ENCODE peak calls at places on chromosomes 11 and 22, in four cellular contexts. C is A549, Z is IMR-90, A is HepG2. X is an unnamed sample.

GRCh38 chr11:44319170-44319551 is 9.2 kb upstream of the ALX4 start:
- DNase-seq in C (no peak), A (no peak), Z (no peak), X (no peak)

GRCh38 chr11:27357250-27357649 is 5.8 kb downstream of the CCDC34 start:
- DNase-seq in Z (no peak), A (no peak), C (no peak), X (no peak)

GRCh38 chr11:118265954-118266353 is 1.9 kb upstream of the MPZL2 start:
- DNase-seq in C (no peak), A (no peak), Z (no peak), X (no peak)

GRCh38 chr11:120564573-120565301 is 53.2 kb downstream of the GRIK4 start:
- DNase-seq in A (no peak), Z (peak; percentile 75), C (no peak), X (no peak)

GRCh38 chr11:28673687-28674431 is 565.7 kb downstream of the METTL15 start:
- DNase-seq in A (no peak), Z (peak; percentile 13), C (no peak), X (no peak)

GRCh38 chr11:44725016-44725651 is 1.6 kb upstream of the TSPAN18 start:
- DNase-seq in A (no peak), Z (no peak), C (no peak), X (no peak)

GRCh38 chr11:111532365-111532709 is 8.2 kb upstream of the LAYN start:
- DNase-seq in C (no peak), A (no peak), Z (no peak), X (no peak)

GRCh38 chr11:69662021-69662698 is 13.0 kb downstream of the LTO1 start:
- DNase-seq in C (no peak), A (no peak), Z (no peak), X (no peak)

GRCh38 chr11:1219836-1220810 is 2.7 kb upstream of the MUC5B start:
- DNase-seq in A (peak; percentile 69), C (peak; percentile 84), Z (no peak), X (no peak)

GRCh38 chr22:28903080-28903479 is 19.7 kb downstream of the ZNRF3 start:
- DNase-seq in Z (no peak), A (no peak), C (no peak), X (no peak)

GRCh38 chr11:124716596-124716995 is 23.1 kb upstream of the NRGN start:
- DNase-seq in Z (peak; percentile 27), A (no peak), C (no peak), X (no peak)

GRCh38 chr11:10326080-10326964 is 21.4 kb downstream of the ADM start:
- DNase-seq in C (peak; percentile 90), A (peak; percentile 98), Z (no peak), X (no peak)

GRCh38 chr22:49011769-49012598 is 815.7 kb downstream of the BRD1 start:
- DNase-seq in C (no peak), Z (no peak), A (no peak), X (no peak)

GRCh38 chr11:3139086-3139440 is 26.0 kb downstream of the OSBPL5 start:
- DNase-seq in A (no peak), C (no peak), Z (no peak), X (no peak)

GRCh38 chr11:69636870-69637600 is 3.9 kb upstream of the CCND1 start:
- DNase-seq in C (no peak), Z (no peak), A (no peak), X (no peak)

GRCh38 chr11:70788247-70789022 is 390.1 kb downstream of the CTTN start:
- DNase-seq in C (peak; percentile 74), Z (peak; percentile 89), A (no peak), X (peak; percentile 44)

GRCh38 chr11:12084191-12084717 is 26.1 kb upstream of the MICAL2 start:
- DNase-seq in C (no peak), Z (no peak), A (no peak), X (no peak)

GRCh38 chr22:27331526-27332281 is 469.9 kb downstream of the MN1 start:
- DNase-seq in Z (peak; percentile 27), C (peak; percentile 66), A (peak; percentile 6), X (no peak)

GRCh38 chr22:40250608-40251007 is 72.9 kb downstream of the TNRC6B start:
- DNase-seq in C (no peak), Z (no peak), A (no peak), X (no peak)

GRCh38 chr11:2442554-2442953 is 1.8 kb downstream of the TRPM5 start:
- DNase-seq in Z (no peak), C (no peak), A (no peak), X (no peak)

GRCh38 chr11:122342089-122342749 is 226.2 kb upstream of the BLID start:
- DNase-seq in Z (peak; percentile 25), C (peak; percentile 5), A (no peak), X (no peak)

GRCh38 chr11:134206185-134206584 is 17.6 kb downstream of the NCAPD3 start:
- DNase-seq in C (no peak), Z (no peak), A (no peak), X (no peak)

GRCh38 chr11:9765320-9766101 is 101.6 kb downstream of the SWAP70 start:
- DNase-seq in Z (peak; percentile 95), A (peak; percentile 92), C (no peak), X (no peak)

GRCh38 chr11:133168016-133168415 is 364.3 kb downstream of the OPCML start:
- DNase-seq in A (no peak), C (no peak), Z (no peak), X (no peak)
- TF ChIP-seq MAZ in A (no peak), C (no peak), Z (no peak), X (no peak)

DNA sequence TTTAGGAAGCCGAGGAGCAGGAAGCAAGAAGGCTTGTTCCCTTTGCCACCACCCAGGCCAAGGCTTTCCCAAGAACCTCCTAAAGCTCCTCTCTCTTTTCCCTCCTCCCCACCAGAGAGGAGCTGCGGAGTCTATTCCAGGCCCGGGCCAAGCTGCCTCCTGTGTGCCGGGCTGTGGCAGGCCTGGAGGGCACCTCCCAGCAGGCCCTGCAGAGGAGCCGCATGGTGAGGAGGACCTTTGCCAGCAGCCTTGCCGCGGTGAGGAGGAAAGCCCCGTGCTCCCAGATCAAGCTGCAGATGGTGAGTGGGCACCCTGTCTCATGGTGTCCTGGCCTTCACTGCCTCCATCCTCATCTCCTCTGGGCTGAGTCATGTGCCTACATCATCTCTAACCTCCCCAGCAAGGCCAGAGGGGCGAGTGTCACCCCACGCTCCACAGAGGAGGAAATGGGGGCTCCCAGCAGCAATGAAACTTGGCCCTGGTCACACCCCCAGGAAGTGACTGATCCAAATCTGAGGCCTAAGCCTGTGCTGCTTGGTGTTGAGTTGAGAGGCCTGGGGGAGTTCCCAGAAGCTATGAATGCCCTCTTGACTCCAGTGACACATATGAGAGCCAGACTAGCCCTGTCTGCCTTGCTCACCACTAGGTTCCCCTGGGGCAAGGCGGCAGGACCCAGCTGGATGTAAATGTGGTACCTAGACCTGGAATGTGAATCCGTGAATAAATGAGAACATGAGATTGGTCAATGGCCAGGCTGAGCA is 104.2 kb downstream of the MYO18B start:
- DNase-seq in C (no peak), Z (no peak), A (no peak), X (peak; percentile 33)
- TF ChIP-seq MAZ in C (no peak), Z (no peak), A (no peak), X (no peak)

DNA sequence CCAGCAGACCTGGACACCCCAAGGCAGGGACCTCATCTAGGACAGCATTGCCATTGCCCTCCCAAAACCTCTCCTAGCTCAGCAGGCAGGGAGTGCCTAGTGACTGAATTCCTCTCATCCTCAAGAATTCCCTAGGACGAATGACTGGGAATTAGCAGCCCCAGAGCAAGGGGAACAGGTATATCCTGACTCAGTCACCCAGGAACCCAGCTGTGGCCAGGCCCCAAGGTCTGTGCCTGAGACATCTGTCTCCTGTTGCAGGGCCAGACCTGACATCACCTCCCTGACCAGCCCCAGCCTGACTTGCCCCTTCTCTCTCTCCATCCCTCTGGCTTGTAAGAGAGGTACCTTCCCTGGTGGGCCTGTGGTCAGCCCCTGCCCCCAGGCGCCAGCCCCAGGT is 39.0 kb upstream of the SUSD2 start:
- DNase-seq in Z (no peak), C (no peak), A (no peak), X (no peak)
- TF ChIP-seq MAZ in Z (no peak), C (no peak), A (no peak), X (no peak)

DNA sequence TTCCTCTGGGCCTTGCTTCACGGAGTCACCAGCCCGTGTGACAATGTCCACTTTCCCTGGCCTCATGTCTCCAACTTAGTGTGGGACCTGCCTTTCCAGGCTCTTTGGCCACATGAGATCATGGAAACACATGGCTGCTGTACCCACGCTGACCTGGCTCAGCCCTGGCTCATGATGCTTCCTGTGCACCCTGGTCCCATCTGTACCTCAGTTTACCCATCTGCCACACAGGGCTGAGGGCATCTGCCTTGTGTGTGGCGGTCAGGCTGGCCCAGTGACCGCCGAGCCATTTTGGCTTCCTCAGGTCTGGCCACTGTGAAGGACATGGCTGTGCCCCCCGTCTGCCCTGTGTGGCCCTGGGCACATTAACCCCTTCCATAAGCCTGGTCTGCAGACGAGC is 32.2 kb upstream of the CCDC188 start:
- DNase-seq in Z (no peak), A (no peak), C (no peak), X (no peak)
- TF ChIP-seq MAZ in Z (no peak), A (no peak), C (no peak), X (no peak)

GRCh38 chr22:38074181-38075104 is 9.5 kb downstream of the SLC16A8 start:
- DNase-seq in A (no peak), Z (peak; percentile 41), C (no peak), X (no peak)

GRCh38 chr22:38071421-38072321 is 12.3 kb downstream of the SLC16A8 start:
- DNase-seq in Z (no peak), C (peak; percentile 20), A (no peak), X (no peak)

GRCh38 chr22:38073150-38074130 is 10.5 kb downstream of the SLC16A8 start:
- DNase-seq in Z (no peak), C (no peak), A (no peak), X (no peak)

GRCh38 chr22:38070250-38070921 is 13.2 kb downstream of the PICK1 start:
- DNase-seq in Z (no peak), C (no peak), A (no peak), X (no peak)

DNA sequence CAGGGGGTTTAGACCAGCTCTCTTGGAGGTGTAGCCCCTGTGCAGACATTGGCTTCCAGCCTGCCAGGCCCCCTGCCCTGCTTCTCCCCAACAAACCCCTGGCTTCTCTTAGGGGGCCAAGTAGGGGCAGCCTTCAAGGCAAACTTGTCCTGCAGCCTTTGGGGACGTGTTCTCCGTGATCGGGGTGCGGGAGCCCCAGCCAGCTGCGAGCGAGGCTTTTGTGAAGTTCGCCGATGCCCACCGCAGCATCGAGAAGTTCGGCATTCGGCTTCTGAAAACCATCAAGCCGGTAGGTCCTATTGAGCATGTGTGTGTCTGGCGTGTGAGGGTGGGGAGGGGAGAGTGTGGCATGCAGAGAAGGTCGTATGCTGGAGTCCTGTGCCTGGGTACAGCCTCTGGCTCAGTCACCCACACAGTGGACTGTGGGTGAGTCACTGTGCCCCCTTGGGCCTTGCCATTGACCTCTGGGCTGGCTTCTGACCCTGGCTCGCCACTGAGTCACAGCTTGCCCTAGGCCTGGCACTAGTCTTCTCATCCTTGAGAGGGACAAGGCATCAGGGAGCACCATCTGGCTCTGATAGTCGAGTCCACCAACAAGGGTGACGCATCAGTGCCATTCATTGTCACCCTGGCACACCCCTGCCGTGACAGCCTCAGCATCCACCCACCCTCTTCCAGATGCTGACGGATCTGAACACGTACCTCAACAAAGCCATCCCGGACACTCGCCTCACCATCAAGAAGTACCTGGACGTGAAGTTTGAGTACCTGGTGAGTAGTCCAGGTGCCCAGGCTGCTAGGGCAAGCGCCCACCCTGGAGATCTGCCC is 11.4 kb downstream of the SLC16A8 start:
- DNase-seq in Z (no peak), C (no peak), A (no peak), X (no peak)
- TF ChIP-seq MAZ in Z (no peak), C (no peak), A (no peak), X (no peak)

DNA sequence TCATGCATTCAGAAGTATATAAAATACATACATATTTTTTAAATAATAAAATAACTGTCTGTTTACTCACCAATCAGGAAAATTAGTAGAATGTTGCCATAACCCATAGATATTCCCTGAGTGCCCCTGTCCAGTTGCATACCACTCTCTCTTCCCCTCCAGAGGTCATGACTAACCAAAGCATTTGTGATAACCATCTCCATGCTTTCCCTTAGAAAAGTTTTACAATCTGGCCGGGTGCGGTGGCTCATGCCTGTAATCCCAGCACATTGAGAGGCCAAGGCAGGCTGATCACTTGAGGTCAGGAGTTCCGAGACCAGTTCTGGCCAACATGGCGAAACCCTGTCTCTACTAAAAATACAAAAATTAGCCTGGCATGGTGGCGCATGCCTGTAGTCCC is 33.2 kb upstream of the LDHA start:
- DNase-seq in C (no peak), A (no peak), Z (no peak), X (no peak)
- TF ChIP-seq MAZ in C (no peak), A (no peak), Z (no peak), X (no peak)